ENCODE peak calls at places on chromosomes 6 and 20, in nine cellular contexts. Q is HepG2, C is Peyer's patch, I is Caco-2, P is mucosa of descending colon, G is MM.1S, H is left lung, J is tibial artery, Z is SK-N-SH. N is an unnamed sample. For H3K4me1, the result is how much of the 10 kb centered on the place peaks cover.

GRCh38 chr6:30821862-30822784 is 62.2 kb upstream of the DDR1 start:
- DNase-seq in Q (peak), C (no peak), I (peak), P (no peak), G (peak), H (no peak), J (no peak), Z (peak), N (no peak)

GRCh38 chr20:39016076-39016475 is 53.9 kb downstream of the DHX35 start:
- DNase-seq in Q (no peak), C (no peak), I (no peak), P (no peak), G (no peak), H (no peak), J (no peak), Z (no peak), N (no peak)

GRCh38 chr6:16723833-16724232 is 37.4 kb downstream of the ATXN1 start:
- DNase-seq in Q (peak), C (no peak), I (no peak), P (no peak), G (no peak), H (no peak), J (no peak), Z (no peak), N (peak)

GRCh38 chr20:51542033-51542893 is at the start of gene NFATC2:
- DNase-seq in Q (peak), C (peak), I (peak), P (peak), G (peak), H (peak), J (no peak), Z (peak), N (no peak)

GRCh38 chr6:4573958-4574481 is 202.2 kb upstream of the CDYL start:
- DNase-seq in Q (no peak), C (no peak), I (no peak), P (no peak), G (no peak), H (no peak), J (no peak), Z (no peak), N (no peak)

GRCh38 chr6:29552512-29553051 is 7.0 kb downstream of the UBD start:
- DNase-seq in Q (no peak), C (no peak), I (no peak), P (no peak), G (peak), H (no peak), J (no peak), Z (peak), N (no peak)

GRCh38 chr6:116210750-116211425 is 43.0 kb downstream of the TSPYL4 start:
- DNase-seq in Q (no peak), C (no peak), I (no peak), P (no peak), G (no peak), H (peak), J (no peak), Z (no peak), N (no peak)

GRCh38 chr20:35972445-35972844 is 4.1 kb downstream of the CNBD2 start:
- DNase-seq in Q (no peak), C (no peak), I (no peak), P (no peak), G (no peak), H (no peak), J (no peak), Z (peak), N (no peak)

GRCh38 chr20:3203315-3204123 is 963 bp downstream of the DDRGK1 start:
- DNase-seq in Q (peak), C (peak), I (peak), P (peak), G (peak), H (no peak), J (no peak), Z (peak), N (no peak)

GRCh38 chr6:144036064-144036873 is 28.2 kb upstream of the PLAGL1 start:
- DNase-seq in Q (peak), C (peak), I (peak), P (peak), G (no peak), H (peak), J (no peak), Z (no peak), N (no peak)

GRCh38 chr20:35830264-35830663 is 58.4 kb downstream of the PHF20 start:
- DNase-seq in Q (no peak), C (no peak), I (no peak), P (no peak), G (no peak), H (no peak), J (no peak), Z (no peak), N (no peak)

GRCh38 chr20:8675896-8676295 is 393.0 kb upstream of the PLCB4 start:
- DNase-seq in Q (no peak), C (no peak), I (no peak), P (no peak), G (no peak), H (no peak), J (no peak), Z (no peak), N (no peak)

GRCh38 chr6:2868637-2869379 is 27.1 kb upstream of the SERPINB1 start:
- DNase-seq in Q (no peak), C (no peak), I (no peak), P (no peak), G (no peak), H (no peak), J (no peak), Z (no peak), N (no peak)

GRCh38 chr6:2863901-2864300 is 22.2 kb upstream of the SERPINB1 start:
- DNase-seq in Q (peak), C (peak), I (peak), P (no peak), G (no peak), H (no peak), J (no peak), Z (no peak), N (no peak)

GRCh38 chr6:2866183-2866846 is 24.7 kb upstream of the SERPINB1 start:
- DNase-seq in Q (no peak), C (no peak), I (no peak), P (no peak), G (no peak), H (no peak), J (no peak), Z (no peak), N (no peak)

GRCh38 chr6:2862712-2863174 is 21.1 kb upstream of the SERPINB1 start:
- DNase-seq in Q (no peak), C (peak), I (no peak), P (no peak), G (peak), H (no peak), J (no peak), Z (no peak), N (no peak)

DNA sequence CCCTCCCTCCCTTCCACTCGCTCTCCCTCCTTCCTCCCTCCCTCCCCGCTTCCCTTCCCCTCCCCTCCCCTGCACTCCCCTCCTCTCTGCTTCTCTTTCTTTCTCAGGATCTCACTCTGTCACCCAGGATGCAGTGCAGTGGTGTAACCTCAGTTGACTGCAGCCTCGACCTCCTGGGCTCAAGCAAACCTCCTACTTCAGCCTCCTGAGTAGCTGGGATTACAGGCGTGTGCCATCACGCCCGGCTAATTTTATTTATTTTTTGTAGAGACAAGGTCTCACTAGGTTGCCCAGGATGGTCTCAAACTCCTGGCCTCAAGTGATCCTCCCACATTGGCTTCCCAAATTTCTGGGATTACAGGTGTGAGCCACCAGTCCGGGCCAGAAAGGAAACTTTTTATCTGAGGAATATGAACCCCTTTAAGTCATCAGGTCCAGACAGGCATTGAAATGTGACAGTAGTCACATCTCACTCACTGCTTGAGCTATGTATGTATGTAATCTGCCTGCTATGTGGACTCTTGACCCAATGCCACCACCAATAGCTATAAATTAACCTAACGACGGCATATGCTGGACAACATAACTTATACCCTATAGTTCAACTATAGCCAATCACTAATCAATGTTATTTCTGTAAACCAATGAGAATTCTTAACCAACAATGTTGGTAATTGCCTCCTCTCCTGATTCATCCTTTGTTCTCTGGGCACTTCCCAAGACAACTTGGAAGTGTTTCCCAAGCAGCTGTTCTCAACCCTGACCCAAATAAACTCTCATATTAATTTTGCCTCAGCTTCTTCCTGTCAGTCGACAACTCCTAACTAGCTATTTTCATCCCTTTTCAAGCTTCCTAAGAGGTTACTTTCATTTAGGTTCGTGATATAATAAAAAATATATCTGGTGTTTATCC is 23.9 kb upstream of the SERPINB1 start:
- DNase-seq in Q (peak), C (no peak), I (no peak), P (no peak), G (no peak), H (no peak), J (no peak), Z (no peak), N (no peak)
- H3K4me1 ChIP-seq in Q (half or more), C (under half), I (under half), P (under half), G (under half), H (under half), J (under half), Z (under half), N (under half)

DNA sequence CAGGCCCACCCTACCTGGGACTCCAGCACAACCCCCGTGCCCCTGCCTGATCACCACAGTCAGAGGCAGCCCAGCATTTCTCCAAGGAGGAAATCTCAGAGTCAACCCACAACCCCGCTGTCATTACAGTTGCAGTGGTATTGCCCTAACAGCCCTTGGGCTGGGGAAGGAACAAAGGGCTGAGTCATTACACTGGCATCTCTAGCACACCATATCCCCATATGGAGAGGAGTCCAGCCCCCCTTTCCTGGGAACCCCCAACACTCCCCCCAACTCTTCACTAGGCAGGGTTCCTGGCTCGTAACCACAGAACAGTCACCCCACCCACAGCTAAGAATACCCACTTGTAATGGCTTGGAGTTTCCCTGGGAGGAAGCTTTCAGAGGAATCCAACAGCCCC is 149.4 kb upstream of the OGFRL1 start:
- DNase-seq in Q (no peak), C (no peak), I (no peak), P (no peak), G (no peak), H (no peak), J (no peak), Z (no peak), N (no peak)
- TF ChIP-seq CTCF in Q (no peak), C (no peak), I (no peak), P (no peak), G (no peak), H (no peak), J (no peak), Z (no peak), N (no peak)

GRCh38 chr6:85468326-85468725 is 18.4 kb downstream of the NT5E start:
- DNase-seq in Q (peak), C (no peak), I (no peak), P (no peak), G (no peak), H (no peak), J (no peak), Z (no peak), N (no peak)

GRCh38 chr6:85464722-85465150 is 14.9 kb downstream of the NT5E start:
- DNase-seq in Q (no peak), C (no peak), I (no peak), P (no peak), G (no peak), H (no peak), J (no peak), Z (no peak), N (peak)

GRCh38 chr6:85463621-85464259 is 13.9 kb downstream of the NT5E start:
- DNase-seq in Q (no peak), C (no peak), I (no peak), P (no peak), G (no peak), H (no peak), J (no peak), Z (no peak), N (no peak)

GRCh38 chr6:85464260-85464644 is 14.4 kb downstream of the NT5E start:
- DNase-seq in Q (no peak), C (no peak), I (no peak), P (no peak), G (no peak), H (no peak), J (peak), Z (no peak), N (no peak)

GRCh38 chr6:85465762-85466161 is 15.9 kb downstream of the NT5E start:
- DNase-seq in Q (no peak), C (no peak), I (no peak), P (no peak), G (peak), H (no peak), J (no peak), Z (no peak), N (no peak)
- H3K4me1 ChIP-seq in Q (half or more), C (under half), I (under half), P (under half), G (half or more), H (under half), J (under half), Z (under half), N (half or more)

DNA sequence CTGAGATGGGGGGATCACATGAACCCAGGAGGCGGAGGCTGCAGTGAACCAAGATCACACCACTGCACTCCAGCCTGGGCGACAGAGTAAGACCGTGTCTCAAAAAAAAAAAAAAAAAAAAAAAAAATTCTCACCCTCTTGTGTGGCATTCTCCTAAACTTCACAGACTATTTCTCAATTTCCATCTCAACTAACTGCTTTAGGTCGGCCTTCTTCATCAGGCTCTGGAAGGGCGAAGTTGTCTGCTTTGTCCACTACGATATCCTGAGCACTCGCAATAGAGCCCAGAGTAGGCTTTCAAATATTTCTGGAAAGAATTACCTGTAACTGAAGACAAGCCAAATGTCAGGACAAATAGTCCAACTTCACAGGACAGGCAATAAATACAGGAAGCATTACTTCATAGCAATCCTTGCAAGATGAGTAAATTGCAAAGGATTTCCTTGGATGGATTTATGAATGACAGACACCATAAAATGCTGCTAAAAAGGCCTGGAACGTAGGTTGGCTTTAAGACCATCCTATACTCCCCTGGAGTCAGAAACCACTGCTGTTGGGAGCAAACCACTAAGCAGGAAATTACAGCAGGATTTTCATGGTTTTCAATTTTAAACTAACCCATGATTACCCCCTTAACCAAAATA is 116.3 kb upstream of the SLC2A12 start:
- DNase-seq in Q (no peak), C (no peak), I (no peak), P (no peak), G (no peak), H (no peak), J (no peak), Z (no peak), N (no peak)
- TF ChIP-seq CTCF in Q (no peak), C (no peak), I (no peak), P (no peak), G (no peak), H (no peak), J (no peak), Z (no peak), N (no peak)

DNA sequence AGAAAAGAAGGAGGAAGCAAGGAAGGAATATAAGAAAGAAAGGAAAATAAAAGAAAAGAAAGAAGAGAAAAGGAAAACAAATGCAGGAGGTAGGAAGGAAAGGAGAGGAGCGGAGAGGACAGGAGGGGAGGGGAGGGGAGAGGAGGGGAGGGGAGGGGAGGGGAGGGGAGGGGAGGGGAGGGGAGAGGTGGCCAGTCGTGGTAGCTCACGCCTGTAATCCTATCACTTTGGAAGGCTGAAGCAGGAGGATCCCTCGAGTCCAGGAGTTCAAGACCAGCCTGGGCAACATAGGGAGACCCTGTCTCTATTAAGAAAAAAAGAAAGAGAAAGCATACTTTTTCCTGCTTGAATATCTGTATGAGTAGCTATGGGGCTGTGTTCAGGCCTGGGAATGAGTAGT is 46.4 kb upstream of the GCM1 start:
- DNase-seq in Q (no peak), C (no peak), I (no peak), P (no peak), G (no peak), H (no peak), J (no peak), Z (no peak), N (no peak)
- H3K4me1 ChIP-seq in Q (under half), C (under half), I (under half), P (under half), G (under half), H (under half), J (under half), Z (under half), N (under half)

DNA sequence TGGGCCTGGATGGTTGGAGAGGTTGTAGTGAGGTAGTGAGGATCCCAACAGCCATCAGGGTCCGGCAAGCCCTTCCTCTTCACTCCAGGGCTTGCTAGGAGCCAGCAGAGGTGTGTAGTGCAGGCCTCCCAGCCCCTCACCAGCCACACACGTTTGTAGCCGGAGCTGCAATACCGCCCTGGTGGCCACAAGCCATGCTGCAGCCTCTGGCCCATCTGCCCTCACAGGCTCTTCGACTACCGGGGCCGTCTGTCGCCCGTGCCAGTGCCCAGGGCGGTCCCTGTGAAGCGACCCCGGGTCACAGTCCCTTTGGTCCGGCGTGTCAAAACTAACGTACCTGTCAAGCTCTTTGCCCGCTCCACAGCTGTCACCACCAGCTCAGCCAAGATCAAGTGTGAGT is 36.4 kb downstream of the EIF2S2 start:
- DNase-seq in Q (no peak), C (no peak), I (no peak), P (no peak), G (no peak), H (no peak), J (no peak), Z (no peak), N (no peak)
- TF ChIP-seq CTCF in Q (no peak), C (no peak), I (peak), P (no peak), G (peak), H (no peak), J (no peak), Z (no peak), N (no peak)

GRCh38 chr6:129138739-129139405 is 255.9 kb downstream of the LAMA2 start:
- DNase-seq in Q (no peak), C (no peak), I (no peak), P (no peak), G (no peak), H (no peak), J (no peak), Z (no peak), N (no peak)
- H3K4me1 ChIP-seq in Q (under half), C (under half), I (under half), P (under half), G (under half), H (under half), J (under half), Z (under half), N (under half)

N was measured in ascending aorta.